ENCODE peak calls at places on chromosomes 12 and 14, in eight cellular contexts. One of them, this sample, is unnamed.

GRCh38 chr12:12240671-12241345 is 26.0 kb downstream of the LRP6 start:
- DNase-seq in kidney: no peak
- DNase-seq in non-pigmented ciliary epithelial cell: peak
- DNase-seq in NCI-H748 treated with DMSO at 0.1 percent for 48 hours: no peak
- DNase-seq in stimulated activated CD4-positive, alpha-beta T cell treated with anti-CD3 and anti-CD28 coated beads, Interleukin-12 subunit alpha, Interleukin-12 subunit beta, amount 100 ng/mL, for 4 hours: no peak
- DNase-seq in dermis blood vessel endothelial cell: peak
- DNase-seq in AG04450: no peak
- DNase-seq in SK-MEL-5: peak
- DNase-seq in this sample: no peak

GRCh38 chr12:86134571-86134970 is 121.6 kb downstream of the MGAT4C start:
- DNase-seq in kidney: no peak
- DNase-seq in non-pigmented ciliary epithelial cell: no peak
- DNase-seq in NCI-H748 treated with DMSO at 0.1 percent for 48 hours: no peak
- DNase-seq in stimulated activated CD4-positive, alpha-beta T cell treated with anti-CD3 and anti-CD28 coated beads, Interleukin-12 subunit alpha, Interleukin-12 subunit beta, amount 100 ng/mL, for 4 hours: no peak
- DNase-seq in dermis blood vessel endothelial cell: no peak
- DNase-seq in AG04450: no peak
- DNase-seq in SK-MEL-5: no peak
- DNase-seq in this sample: no peak

GRCh38 chr14:30417121-30417520 is 141.8 kb upstream of the G2E3 start:
- DNase-seq in kidney: no peak
- DNase-seq in non-pigmented ciliary epithelial cell: no peak
- DNase-seq in NCI-H748 treated with DMSO at 0.1 percent for 48 hours: no peak
- DNase-seq in stimulated activated CD4-positive, alpha-beta T cell treated with anti-CD3 and anti-CD28 coated beads, Interleukin-12 subunit alpha, Interleukin-12 subunit beta, amount 100 ng/mL, for 4 hours: no peak
- DNase-seq in dermis blood vessel endothelial cell: no peak
- DNase-seq in AG04450: no peak
- DNase-seq in SK-MEL-5: no peak
- DNase-seq in this sample: no peak

GRCh38 chr14:94770251-94770749 is 387 bp upstream of the GSC start:
- DNase-seq in kidney: no peak
- DNase-seq in non-pigmented ciliary epithelial cell: no peak
- DNase-seq in NCI-H748 treated with DMSO at 0.1 percent for 48 hours: no peak
- DNase-seq in stimulated activated CD4-positive, alpha-beta T cell treated with anti-CD3 and anti-CD28 coated beads, Interleukin-12 subunit alpha, Interleukin-12 subunit beta, amount 100 ng/mL, for 4 hours: no peak
- DNase-seq in dermis blood vessel endothelial cell: peak
- DNase-seq in AG04450: no peak
- DNase-seq in SK-MEL-5: no peak
- DNase-seq in this sample: no peak

GRCh38 chr12:131461096-131461495 is 249.8 kb upstream of the SFSWAP start:
- DNase-seq in kidney: no peak
- DNase-seq in non-pigmented ciliary epithelial cell: no peak
- DNase-seq in NCI-H748 treated with DMSO at 0.1 percent for 48 hours: no peak
- DNase-seq in stimulated activated CD4-positive, alpha-beta T cell treated with anti-CD3 and anti-CD28 coated beads, Interleukin-12 subunit alpha, Interleukin-12 subunit beta, amount 100 ng/mL, for 4 hours: no peak
- DNase-seq in dermis blood vessel endothelial cell: no peak
- DNase-seq in AG04450: no peak
- DNase-seq in SK-MEL-5: no peak
- DNase-seq in this sample: no peak

GRCh38 chr12:70619471-70620152 is 17.6 kb downstream of the PTPRB start:
- DNase-seq in kidney: no peak
- DNase-seq in non-pigmented ciliary epithelial cell: no peak
- DNase-seq in NCI-H748 treated with DMSO at 0.1 percent for 48 hours: no peak
- DNase-seq in stimulated activated CD4-positive, alpha-beta T cell treated with anti-CD3 and anti-CD28 coated beads, Interleukin-12 subunit alpha, Interleukin-12 subunit beta, amount 100 ng/mL, for 4 hours: no peak
- DNase-seq in dermis blood vessel endothelial cell: peak
- DNase-seq in AG04450: no peak
- DNase-seq in SK-MEL-5: no peak
- DNase-seq in this sample: no peak

GRCh38 chr14:47678157-47678556 is 2.8 kb upstream of the MDGA2 start:
- DNase-seq in kidney: no peak
- DNase-seq in non-pigmented ciliary epithelial cell: no peak
- DNase-seq in NCI-H748 treated with DMSO at 0.1 percent for 48 hours: no peak
- DNase-seq in stimulated activated CD4-positive, alpha-beta T cell treated with anti-CD3 and anti-CD28 coated beads, Interleukin-12 subunit alpha, Interleukin-12 subunit beta, amount 100 ng/mL, for 4 hours: no peak
- DNase-seq in dermis blood vessel endothelial cell: no peak
- DNase-seq in AG04450: no peak
- DNase-seq in SK-MEL-5: peak
- DNase-seq in this sample: no peak

GRCh38 chr14:22492601-22493000 is 96.4 kb downstream of the DAD1 start:
- DNase-seq in kidney: no peak
- DNase-seq in non-pigmented ciliary epithelial cell: no peak
- DNase-seq in NCI-H748 treated with DMSO at 0.1 percent for 48 hours: no peak
- DNase-seq in stimulated activated CD4-positive, alpha-beta T cell treated with anti-CD3 and anti-CD28 coated beads, Interleukin-12 subunit alpha, Interleukin-12 subunit beta, amount 100 ng/mL, for 4 hours: no peak
- DNase-seq in dermis blood vessel endothelial cell: no peak
- DNase-seq in AG04450: no peak
- DNase-seq in SK-MEL-5: no peak
- DNase-seq in this sample: no peak

GRCh38 chr12:78671295-78671694 is 193.3 kb upstream of the SYT1 start:
- DNase-seq in kidney: no peak
- DNase-seq in non-pigmented ciliary epithelial cell: peak
- DNase-seq in NCI-H748 treated with DMSO at 0.1 percent for 48 hours: no peak
- DNase-seq in stimulated activated CD4-positive, alpha-beta T cell treated with anti-CD3 and anti-CD28 coated beads, Interleukin-12 subunit alpha, Interleukin-12 subunit beta, amount 100 ng/mL, for 4 hours: no peak
- DNase-seq in dermis blood vessel endothelial cell: peak
- DNase-seq in AG04450: peak
- DNase-seq in SK-MEL-5: no peak
- DNase-seq in this sample: no peak

GRCh38 chr14:55645845-55646832 is 66.1 kb downstream of the KTN1 start:
- DNase-seq in kidney: no peak
- DNase-seq in non-pigmented ciliary epithelial cell: no peak
- DNase-seq in NCI-H748 treated with DMSO at 0.1 percent for 48 hours: no peak
- DNase-seq in stimulated activated CD4-positive, alpha-beta T cell treated with anti-CD3 and anti-CD28 coated beads, Interleukin-12 subunit alpha, Interleukin-12 subunit beta, amount 100 ng/mL, for 4 hours: no peak
- DNase-seq in dermis blood vessel endothelial cell: no peak
- DNase-seq in AG04450: no peak
- DNase-seq in SK-MEL-5: no peak
- DNase-seq in this sample: no peak

GRCh38 chr14:79293482-79293881 is 917.8 kb downstream of the DIO2 start:
- DNase-seq in kidney: no peak
- DNase-seq in non-pigmented ciliary epithelial cell: no peak
- DNase-seq in NCI-H748 treated with DMSO at 0.1 percent for 48 hours: no peak
- DNase-seq in stimulated activated CD4-positive, alpha-beta T cell treated with anti-CD3 and anti-CD28 coated beads, Interleukin-12 subunit alpha, Interleukin-12 subunit beta, amount 100 ng/mL, for 4 hours: no peak
- DNase-seq in dermis blood vessel endothelial cell: no peak
- DNase-seq in AG04450: no peak
- DNase-seq in SK-MEL-5: no peak
- DNase-seq in this sample: no peak

GRCh38 chr12:11797993-11798720 is 148.7 kb downstream of the ETV6 start:
- DNase-seq in kidney: no peak
- DNase-seq in non-pigmented ciliary epithelial cell: no peak
- DNase-seq in NCI-H748 treated with DMSO at 0.1 percent for 48 hours: no peak
- DNase-seq in stimulated activated CD4-positive, alpha-beta T cell treated with anti-CD3 and anti-CD28 coated beads, Interleukin-12 subunit alpha, Interleukin-12 subunit beta, amount 100 ng/mL, for 4 hours: no peak
- DNase-seq in dermis blood vessel endothelial cell: peak
- DNase-seq in AG04450: no peak
- DNase-seq in SK-MEL-5: no peak
- DNase-seq in this sample: no peak

GRCh38 chr12:79559591-79559990 is 131.2 kb downstream of the PAWR start:
- DNase-seq in kidney: no peak
- DNase-seq in non-pigmented ciliary epithelial cell: no peak
- DNase-seq in NCI-H748 treated with DMSO at 0.1 percent for 48 hours: no peak
- DNase-seq in stimulated activated CD4-positive, alpha-beta T cell treated with anti-CD3 and anti-CD28 coated beads, Interleukin-12 subunit alpha, Interleukin-12 subunit beta, amount 100 ng/mL, for 4 hours: no peak
- DNase-seq in dermis blood vessel endothelial cell: no peak
- DNase-seq in AG04450: no peak
- DNase-seq in SK-MEL-5: no peak
- DNase-seq in this sample: no peak

GRCh38 chr12:80602455-80602854 is 105.0 kb upstream of the MYF6 start:
- DNase-seq in kidney: no peak
- DNase-seq in non-pigmented ciliary epithelial cell: no peak
- DNase-seq in NCI-H748 treated with DMSO at 0.1 percent for 48 hours: no peak
- DNase-seq in stimulated activated CD4-positive, alpha-beta T cell treated with anti-CD3 and anti-CD28 coated beads, Interleukin-12 subunit alpha, Interleukin-12 subunit beta, amount 100 ng/mL, for 4 hours: no peak
- DNase-seq in dermis blood vessel endothelial cell: no peak
- DNase-seq in AG04450: no peak
- DNase-seq in SK-MEL-5: no peak
- DNase-seq in this sample: no peak

GRCh38 chr14:93937519-93937918 is 10.4 kb downstream of the FAM181A start:
- DNase-seq in kidney: no peak
- DNase-seq in non-pigmented ciliary epithelial cell: no peak
- DNase-seq in NCI-H748 treated with DMSO at 0.1 percent for 48 hours: no peak
- DNase-seq in stimulated activated CD4-positive, alpha-beta T cell treated with anti-CD3 and anti-CD28 coated beads, Interleukin-12 subunit alpha, Interleukin-12 subunit beta, amount 100 ng/mL, for 4 hours: no peak
- DNase-seq in dermis blood vessel endothelial cell: no peak
- DNase-seq in AG04450: no peak
- DNase-seq in SK-MEL-5: no peak
- DNase-seq in this sample: no peak

GRCh38 chr12:12501121-12501520 is 61.5 kb downstream of the DUSP16 start:
- DNase-seq in kidney: no peak
- DNase-seq in non-pigmented ciliary epithelial cell: no peak
- DNase-seq in NCI-H748 treated with DMSO at 0.1 percent for 48 hours: no peak
- DNase-seq in stimulated activated CD4-positive, alpha-beta T cell treated with anti-CD3 and anti-CD28 coated beads, Interleukin-12 subunit alpha, Interleukin-12 subunit beta, amount 100 ng/mL, for 4 hours: no peak
- DNase-seq in dermis blood vessel endothelial cell: no peak
- DNase-seq in AG04450: no peak
- DNase-seq in SK-MEL-5: no peak
- DNase-seq in this sample: no peak

GRCh38 chr12:91100901-91101300 is 10.4 kb downstream of the LUM start:
- DNase-seq in kidney: no peak
- DNase-seq in non-pigmented ciliary epithelial cell: peak
- DNase-seq in NCI-H748 treated with DMSO at 0.1 percent for 48 hours: no peak
- DNase-seq in stimulated activated CD4-positive, alpha-beta T cell treated with anti-CD3 and anti-CD28 coated beads, Interleukin-12 subunit alpha, Interleukin-12 subunit beta, amount 100 ng/mL, for 4 hours: no peak
- DNase-seq in dermis blood vessel endothelial cell: no peak
- DNase-seq in AG04450: no peak
- DNase-seq in SK-MEL-5: no peak
- DNase-seq in this sample: no peak

GRCh38 chr14:59055439-59056045 is 132.9 kb upstream of the DAAM1 start:
- DNase-seq in kidney: no peak
- DNase-seq in non-pigmented ciliary epithelial cell: peak
- DNase-seq in NCI-H748 treated with DMSO at 0.1 percent for 48 hours: peak
- DNase-seq in stimulated activated CD4-positive, alpha-beta T cell treated with anti-CD3 and anti-CD28 coated beads, Interleukin-12 subunit alpha, Interleukin-12 subunit beta, amount 100 ng/mL, for 4 hours: no peak
- DNase-seq in dermis blood vessel endothelial cell: peak
- DNase-seq in AG04450: peak
- DNase-seq in SK-MEL-5: peak
- DNase-seq in this sample: peak

GRCh38 chr12:76018111-76018510 is 13.5 kb downstream of the PHLDA1 start:
- DNase-seq in kidney: no peak
- DNase-seq in non-pigmented ciliary epithelial cell: no peak
- DNase-seq in NCI-H748 treated with DMSO at 0.1 percent for 48 hours: no peak
- DNase-seq in stimulated activated CD4-positive, alpha-beta T cell treated with anti-CD3 and anti-CD28 coated beads, Interleukin-12 subunit alpha, Interleukin-12 subunit beta, amount 100 ng/mL, for 4 hours: no peak
- DNase-seq in dermis blood vessel endothelial cell: no peak
- DNase-seq in AG04450: no peak
- DNase-seq in SK-MEL-5: peak
- DNase-seq in this sample: no peak

GRCh38 chr12:42474391-42474790 is 115.2 kb downstream of the PRICKLE1 start:
- DNase-seq in kidney: no peak
- DNase-seq in non-pigmented ciliary epithelial cell: no peak
- DNase-seq in NCI-H748 treated with DMSO at 0.1 percent for 48 hours: no peak
- DNase-seq in stimulated activated CD4-positive, alpha-beta T cell treated with anti-CD3 and anti-CD28 coated beads, Interleukin-12 subunit alpha, Interleukin-12 subunit beta, amount 100 ng/mL, for 4 hours: no peak
- DNase-seq in dermis blood vessel endothelial cell: peak
- DNase-seq in AG04450: no peak
- DNase-seq in SK-MEL-5: no peak
- DNase-seq in this sample: no peak

GRCh38 chr14:104968541-104969401 is 9.4 kb downstream of the AHNAK2 start:
- DNase-seq in kidney: peak
- DNase-seq in non-pigmented ciliary epithelial cell: no peak
- DNase-seq in NCI-H748 treated with DMSO at 0.1 percent for 48 hours: no peak
- DNase-seq in stimulated activated CD4-positive, alpha-beta T cell treated with anti-CD3 and anti-CD28 coated beads, Interleukin-12 subunit alpha, Interleukin-12 subunit beta, amount 100 ng/mL, for 4 hours: no peak
- DNase-seq in dermis blood vessel endothelial cell: peak
- DNase-seq in AG04450: no peak
- DNase-seq in SK-MEL-5: peak
- DNase-seq in this sample: no peak

GRCh38 chr12:22672951-22673350 is 48.0 kb downstream of the ETNK1 start:
- DNase-seq in kidney: no peak
- DNase-seq in non-pigmented ciliary epithelial cell: peak
- DNase-seq in NCI-H748 treated with DMSO at 0.1 percent for 48 hours: no peak
- DNase-seq in stimulated activated CD4-positive, alpha-beta T cell treated with anti-CD3 and anti-CD28 coated beads, Interleukin-12 subunit alpha, Interleukin-12 subunit beta, amount 100 ng/mL, for 4 hours: no peak
- DNase-seq in dermis blood vessel endothelial cell: no peak
- DNase-seq in AG04450: peak
- DNase-seq in SK-MEL-5: peak
- DNase-seq in this sample: no peak

GRCh38 chr12:22110176-22110575 is 64.2 kb downstream of the CMAS start:
- DNase-seq in kidney: no peak
- DNase-seq in non-pigmented ciliary epithelial cell: no peak
- DNase-seq in NCI-H748 treated with DMSO at 0.1 percent for 48 hours: no peak
- DNase-seq in stimulated activated CD4-positive, alpha-beta T cell treated with anti-CD3 and anti-CD28 coated beads, Interleukin-12 subunit alpha, Interleukin-12 subunit beta, amount 100 ng/mL, for 4 hours: no peak
- DNase-seq in dermis blood vessel endothelial cell: no peak
- DNase-seq in AG04450: no peak
- DNase-seq in SK-MEL-5: no peak
- DNase-seq in this sample: no peak

GRCh38 chr12:48972213-48973021 is 882 bp upstream of the WNT10B start:
- DNase-seq in kidney: no peak
- DNase-seq in non-pigmented ciliary epithelial cell: no peak
- DNase-seq in NCI-H748 treated with DMSO at 0.1 percent for 48 hours: no peak
- DNase-seq in stimulated activated CD4-positive, alpha-beta T cell treated with anti-CD3 and anti-CD28 coated beads, Interleukin-12 subunit alpha, Interleukin-12 subunit beta, amount 100 ng/mL, for 4 hours: peak
- DNase-seq in dermis blood vessel endothelial cell: no peak
- DNase-seq in AG04450: no peak
- DNase-seq in SK-MEL-5: no peak
- DNase-seq in this sample: no peak

GRCh38 chr14:70168401-70168800 is 20.4 kb downstream of the SLC8A3 start:
- DNase-seq in kidney: no peak
- DNase-seq in non-pigmented ciliary epithelial cell: no peak
- DNase-seq in NCI-H748 treated with DMSO at 0.1 percent for 48 hours: no peak
- DNase-seq in stimulated activated CD4-positive, alpha-beta T cell treated with anti-CD3 and anti-CD28 coated beads, Interleukin-12 subunit alpha, Interleukin-12 subunit beta, amount 100 ng/mL, for 4 hours: no peak
- DNase-seq in dermis blood vessel endothelial cell: no peak
- DNase-seq in AG04450: no peak
- DNase-seq in SK-MEL-5: no peak
- DNase-seq in this sample: no peak

GRCh38 chr12:46507766-46508165 is 135.2 kb upstream of the SLC38A2 start:
- DNase-seq in kidney: no peak
- DNase-seq in non-pigmented ciliary epithelial cell: no peak
- DNase-seq in NCI-H748 treated with DMSO at 0.1 percent for 48 hours: no peak
- DNase-seq in stimulated activated CD4-positive, alpha-beta T cell treated with anti-CD3 and anti-CD28 coated beads, Interleukin-12 subunit alpha, Interleukin-12 subunit beta, amount 100 ng/mL, for 4 hours: no peak
- DNase-seq in dermis blood vessel endothelial cell: no peak
- DNase-seq in AG04450: no peak
- DNase-seq in SK-MEL-5: no peak
- DNase-seq in this sample: no peak

GRCh38 chr12:69698769-69699540 is at the start of gene BEST3:
- DNase-seq in kidney: no peak
- DNase-seq in non-pigmented ciliary epithelial cell: no peak
- DNase-seq in NCI-H748 treated with DMSO at 0.1 percent for 48 hours: peak
- DNase-seq in stimulated activated CD4-positive, alpha-beta T cell treated with anti-CD3 and anti-CD28 coated beads, Interleukin-12 subunit alpha, Interleukin-12 subunit beta, amount 100 ng/mL, for 4 hours: no peak
- DNase-seq in dermis blood vessel endothelial cell: no peak
- DNase-seq in AG04450: no peak
- DNase-seq in SK-MEL-5: no peak
- DNase-seq in this sample: no peak

GRCh38 chr12:121657305-121658008 is 12.0 kb downstream of the MORN3 start:
- DNase-seq in kidney: no peak
- DNase-seq in non-pigmented ciliary epithelial cell: no peak
- DNase-seq in NCI-H748 treated with DMSO at 0.1 percent for 48 hours: no peak
- DNase-seq in stimulated activated CD4-positive, alpha-beta T cell treated with anti-CD3 and anti-CD28 coated beads, Interleukin-12 subunit alpha, Interleukin-12 subunit beta, amount 100 ng/mL, for 4 hours: no peak
- DNase-seq in dermis blood vessel endothelial cell: no peak
- DNase-seq in AG04450: no peak
- DNase-seq in SK-MEL-5: no peak
- DNase-seq in this sample: no peak

GRCh38 chr12:108551556-108551955 is 9.4 kb downstream of the SART3 start:
- DNase-seq in kidney: no peak
- DNase-seq in non-pigmented ciliary epithelial cell: peak
- DNase-seq in NCI-H748 treated with DMSO at 0.1 percent for 48 hours: no peak
- DNase-seq in stimulated activated CD4-positive, alpha-beta T cell treated with anti-CD3 and anti-CD28 coated beads, Interleukin-12 subunit alpha, Interleukin-12 subunit beta, amount 100 ng/mL, for 4 hours: no peak
- DNase-seq in dermis blood vessel endothelial cell: no peak
- DNase-seq in AG04450: no peak
- DNase-seq in SK-MEL-5: no peak
- DNase-seq in this sample: no peak

GRCh38 chr12:110548678-110549077 is 34.4 kb downstream of the PPTC7 start:
- DNase-seq in kidney: no peak
- DNase-seq in non-pigmented ciliary epithelial cell: no peak
- DNase-seq in NCI-H748 treated with DMSO at 0.1 percent for 48 hours: no peak
- DNase-seq in stimulated activated CD4-positive, alpha-beta T cell treated with anti-CD3 and anti-CD28 coated beads, Interleukin-12 subunit alpha, Interleukin-12 subunit beta, amount 100 ng/mL, for 4 hours: no peak
- DNase-seq in dermis blood vessel endothelial cell: no peak
- DNase-seq in AG04450: no peak
- DNase-seq in SK-MEL-5: no peak
- DNase-seq in this sample: no peak

GRCh38 chr12:83017001-83017400 is 330.3 kb downstream of the TMTC2 start:
- DNase-seq in kidney: no peak
- DNase-seq in non-pigmented ciliary epithelial cell: no peak
- DNase-seq in NCI-H748 treated with DMSO at 0.1 percent for 48 hours: no peak
- DNase-seq in stimulated activated CD4-positive, alpha-beta T cell treated with anti-CD3 and anti-CD28 coated beads, Interleukin-12 subunit alpha, Interleukin-12 subunit beta, amount 100 ng/mL, for 4 hours: no peak
- DNase-seq in dermis blood vessel endothelial cell: no peak
- DNase-seq in AG04450: no peak
- DNase-seq in SK-MEL-5: peak
- DNase-seq in this sample: no peak

This sample was measured in T follicular helper cell.